ENCODE peak calls at places on chromosomes 4 and X, in seven cellular contexts. G is RWPE1, X is endodermal cell, U is endothelial cell, E is sigmoid colon, H is AG09319, B is fibroblast of pulmonary artery. I is an unnamed sample.

GRCh38 chr4:87058272-87059073 is 123.7 kb downstream of the AFF1 start:
- DNase-seq in B (no peak), X (peak; percentile 86), H (no peak), G (peak; percentile 28), U (peak; percentile 28), E (no peak), I (no peak)

GRCh38 chr4:138158746-138159297 is 83.3 kb downstream of the SLC7A11 start:
- DNase-seq in U (no peak), H (peak; percentile 56), B (peak; percentile 67), G (peak; percentile 5), E (no peak), X (no peak), I (no peak)

GRCh38 chrX:21926527-21927278 is 13.8 kb upstream of the SMS start:
- DNase-seq in B (peak; percentile 97), U (no peak), X (no peak), H (peak; percentile 83), E (no peak), G (peak; percentile 59), I (no peak)

GRCh38 chr4:173151496-173151895 is 17.1 kb upstream of the GALNT7 start:
- DNase-seq in E (no peak), G (no peak), U (no peak), X (no peak), H (no peak), B (no peak), I (no peak)

GRCh38 chr4:180521181-180521580 is 1722.0 kb upstream of the TENM3 start:
- DNase-seq in H (no peak), U (no peak), X (no peak), E (no peak), G (peak; percentile 13), B (no peak), I (no peak)

GRCh38 chrX:96685205-96686099 is 810 bp downstream of the DIAPH2 start:
- DNase-seq in E (peak; percentile 68), B (peak; percentile 65), H (no peak), X (peak; percentile 75), G (peak; percentile 7), U (peak; percentile 11), I (peak; percentile 23)

GRCh38 chrX:153708415-153708814 is 15.8 kb downstream of the BCAP31 start:
- DNase-seq in X (peak; percentile 83), U (peak; percentile 73), G (peak; percentile 68), B (peak; percentile 78), E (peak; percentile 89), H (no peak), I (no peak)

GRCh38 chrX:111244238-111244750 is 26.0 kb downstream of the CAPN6 start:
- DNase-seq in U (no peak), X (no peak), G (peak; percentile 17), H (peak; percentile 0), B (peak; percentile 11), E (no peak), I (no peak)

GRCh38 chr4:92163348-92163747 is 140.4 kb upstream of the GRID2 start:
- DNase-seq in E (no peak), U (no peak), X (no peak), G (no peak), H (no peak), B (peak; percentile 17), I (no peak)

GRCh38 chrX:8629871-8630270 is 102.1 kb downstream of the ANOS1 start:
- DNase-seq in H (no peak), B (peak; percentile 30), X (no peak), U (no peak), E (no peak), G (peak; percentile 64), I (no peak)

GRCh38 chr4:101345271-101345595 is 2.1 kb downstream of the PPP3CA start:
- DNase-seq in U (peak; percentile 14), B (no peak), X (no peak), H (peak; percentile 43), G (no peak), E (no peak), I (peak; percentile 25)

GRCh38 chr4:120004054-120004453 is 62.6 kb downstream of the MAD2L1 start:
- DNase-seq in B (no peak), X (no peak), H (no peak), U (no peak), G (no peak), E (no peak), I (no peak)

GRCh38 chr4:41146716-41147506 is 67.4 kb downstream of the APBB2 start:
- DNase-seq in X (peak; percentile 62), B (peak; percentile 46), U (no peak), H (no peak), G (no peak), E (no peak), I (no peak)

GRCh38 chrX:36957425-36958328 is 50.5 kb upstream of the FAM47C start:
- DNase-seq in G (peak; percentile 12), E (no peak), H (no peak), B (no peak), X (peak; percentile 90), U (peak; percentile 43), I (no peak)

GRCh38 chrX:103431316-103431715 is 55.0 kb downstream of the BEX3 start:
- DNase-seq in X (no peak), U (no peak), H (no peak), G (no peak), B (peak; percentile 17), E (no peak), I (no peak)

GRCh38 chr4:82792912-82793649 is 5.5 kb downstream of the SCD5 start:
- DNase-seq in B (no peak), E (no peak), X (peak; percentile 20), U (no peak), H (no peak), G (no peak), I (no peak)

GRCh38 chr4:145097331-145097820 is 620 bp downstream of the ANAPC10 start:
- DNase-seq in B (no peak), E (no peak), G (no peak), X (no peak), H (no peak), U (no peak), I (no peak)

GRCh38 chr4:83320548-83320947 is 14.1 kb downstream of the HPSE start:
- DNase-seq in U (peak; percentile 49), G (peak; percentile 14), H (no peak), B (peak; percentile 65), X (no peak), E (peak; percentile 78), I (no peak)

GRCh38 chr4:90580271-90580825 is 453.2 kb downstream of the CCSER1 start:
- DNase-seq in H (no peak), X (no peak), U (no peak), B (no peak), E (no peak), G (no peak), I (no peak)

GRCh38 chrX:150084474-150085229 is 146.4 kb upstream of the EOLA2 start:
- DNase-seq in B (peak; percentile 72), X (no peak), G (no peak), H (peak; percentile 10), E (no peak), U (no peak), I (no peak)

GRCh38 chrX:136272325-136272724 is 21.1 kb upstream of the MAP7D3 start:
- DNase-seq in U (no peak), X (no peak), G (no peak), H (no peak), B (no peak), E (no peak), I (no peak)
- TF ChIP-seq CTCF in U (no peak), X (peak; percentile 39), G (no peak), H (no peak), B (peak; percentile 21), E (no peak), I (no peak)

GRCh38 chr4:24912252-24913098 is at the start of gene CCDC149:
- DNase-seq in G (peak; percentile 60), B (peak; percentile 56), H (peak; percentile 18), U (peak; percentile 63), E (peak; percentile 84), X (peak; percentile 92), I (no peak)
- TF ChIP-seq CTCF in G (no peak), B (no peak), H (no peak), U (no peak), E (no peak), X (peak; percentile 37), I (no peak)

GRCh38 chrX:2498781-2499302 is 1.9 kb downstream of the DHRSX start:
- DNase-seq in G (no peak), U (no peak), B (peak; percentile 41), E (no peak), X (no peak), H (no peak), I (no peak)

GRCh38 chrX:2499507-2499906 is 1.3 kb downstream of the DHRSX start:
- DNase-seq in G (no peak), U (no peak), H (no peak), E (no peak), B (no peak), X (no peak), I (no peak)

GRCh38 chrX:2500681-2501151 is at the start of the genes DHRSX and ZBED1:
- DNase-seq in X (peak; percentile 81), G (peak; percentile 27), E (no peak), U (peak; percentile 54), H (no peak), B (peak; percentile 26), I (peak; percentile 63)

GRCh38 chrX:2501246-2502102 is 698 bp upstream of the DHRSX start:
- DNase-seq in G (no peak), H (no peak), U (no peak), B (no peak), E (no peak), X (no peak), I (no peak)

DNA sequence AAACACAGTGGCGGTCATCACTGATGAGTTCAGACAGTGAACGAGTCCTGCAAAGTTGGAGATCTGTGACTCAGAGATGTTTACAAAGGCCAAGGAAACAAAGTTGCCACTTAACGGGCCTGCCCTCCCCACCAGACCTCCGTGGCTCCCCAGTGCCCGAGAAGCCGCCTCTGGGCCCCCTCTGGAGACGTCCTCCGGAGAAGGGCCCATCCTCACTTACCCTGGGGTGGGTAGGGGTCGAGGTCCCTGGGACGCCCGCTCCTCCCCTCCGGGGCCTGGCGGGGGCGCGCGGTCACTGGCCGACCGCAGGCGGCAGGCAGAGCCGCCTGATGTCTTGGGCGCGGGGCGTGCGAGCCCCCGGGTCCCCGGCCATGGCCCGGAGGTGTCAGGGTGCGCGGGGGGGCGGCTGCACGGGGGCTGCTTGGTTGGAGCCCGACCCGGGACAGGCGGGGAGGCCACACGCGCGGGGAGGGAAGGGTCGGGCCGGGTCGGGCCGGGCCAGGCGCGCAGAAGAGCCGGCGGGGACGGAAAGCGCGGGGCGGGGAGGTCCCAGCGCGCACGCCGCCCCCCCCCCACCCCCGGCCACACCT is 590 bp downstream of the DHRSX start:
- DNase-seq in H (no peak), U (peak; percentile 57), X (peak; percentile 81), B (peak; percentile 55), G (peak; percentile 33), E (no peak), I (peak; percentile 51)
- TF ChIP-seq CTCF in H (no peak), U (no peak), X (peak; percentile 53), B (no peak), G (peak; percentile 19), E (no peak), I (no peak)

GRCh38 chrX:44338361-44338760 is 5.1 kb downstream of the EFHC2 start:
- DNase-seq in U (no peak), X (no peak), E (no peak), H (no peak), G (no peak), B (no peak), I (no peak)

GRCh38 chrX:44330227-44330626 is 13.2 kb downstream of the EFHC2 start:
- DNase-seq in E (no peak), U (no peak), H (no peak), X (no peak), G (no peak), B (no peak), I (no peak)

GRCh38 chrX:44332437-44332836 is 11.0 kb downstream of the EFHC2 start:
- DNase-seq in H (no peak), U (no peak), E (no peak), G (no peak), B (no peak), X (peak; percentile 40), I (no peak)
- TF ChIP-seq CTCF in H (no peak), U (no peak), E (no peak), G (no peak), B (no peak), X (no peak), I (no peak)